ENCODE peak calls at places on chromosomes 11 and 22, in five cellular contexts. C is OCI-LY7; M is effector memory CD4-positive, alpha-beta T cell; Z is cardiac muscle cell; X is right cardiac atrium. V is an unnamed sample.

GRCh38 chr22:27512283-27512761 is 289.2 kb downstream of the MN1 start:
- DNase-seq in Z (no peak), C (no peak), M (no peak), X (peak; percentile 98), V (no peak)

GRCh38 chr11:69841859-69842698 is 22.9 kb upstream of the FGF3 start:
- DNase-seq in C (peak; percentile 14), M (no peak), X (no peak), Z (no peak), V (peak; percentile 34)

GRCh38 chr11:130706572-130706971 is 209.7 kb downstream of the SNX19 start:
- DNase-seq in C (no peak), M (no peak), X (no peak), Z (no peak), V (no peak)

GRCh38 chr11:126561327-126561893 is 205.9 kb downstream of the ST3GAL4 start:
- DNase-seq in Z (peak; percentile 89), X (peak; percentile 66), C (peak; percentile 48), M (no peak), V (peak; percentile 5)

GRCh38 chr11:89516496-89516895 is 25.3 kb upstream of the NOX4 start:
- DNase-seq in X (no peak), Z (no peak), C (no peak), M (no peak), V (no peak)

GRCh38 chr11:88604255-88604654 is 266.7 kb upstream of the CTSC start:
- DNase-seq in Z (no peak), C (no peak), X (no peak), M (no peak), V (no peak)

GRCh38 chr22:25420925-25421904 is 143.3 kb upstream of the GRK3 start:
- DNase-seq in C (no peak), Z (no peak), M (no peak), X (no peak), V (no peak)

GRCh38 chr11:4095509-4096230 is 1.1 kb downstream of the RRM1 start:
- DNase-seq in M (no peak), Z (no peak), C (peak; percentile 55), X (no peak), V (peak; percentile 56)

GRCh38 chr22:44125421-44125820 is 55.3 kb upstream of the PARVG start:
- DNase-seq in M (no peak), C (no peak), Z (no peak), X (no peak), V (no peak)

GRCh38 chr11:96079691-96080090 is 155.8 kb upstream of the MTMR2 start:
- DNase-seq in M (no peak), Z (no peak), X (no peak), C (no peak), V (no peak)

GRCh38 chr11:129373489-129373953 is 2.1 kb upstream of the BARX2 start:
- DNase-seq in M (no peak), X (no peak), Z (no peak), C (no peak), V (no peak)

GRCh38 chr11:115659061-115659963 is 155.1 kb upstream of the CADM1 start:
- DNase-seq in Z (peak; percentile 61), X (peak; percentile 68), M (no peak), C (no peak), V (no peak)

GRCh38 chr11:12539570-12539969 is 134.7 kb upstream of the TEAD1 start:
- DNase-seq in X (no peak), M (no peak), C (no peak), Z (no peak), V (no peak)
- H3K27ac ChIP-seq in X (no peak overlapping the region), M (no peak overlapping the region), C (no peak overlapping the region), Z (no peak overlapping the region), V (no peak overlapping the region)

GRCh38 chr22:38867496-38868285 is 4.3 kb downstream of the CBX6 start:
- DNase-seq in X (peak; percentile 45), C (no peak), M (no peak), Z (no peak), V (no peak)

GRCh38 chr22:38869663-38870062 is 2.4 kb downstream of the CBX6 start:
- DNase-seq in M (no peak), C (no peak), X (no peak), Z (no peak), V (no peak)

GRCh38 chr22:38868286-38868721 is 3.7 kb downstream of the CBX6 start:
- DNase-seq in X (no peak), Z (no peak), C (no peak), M (no peak), V (no peak)

GRCh38 chr22:38870312-38870741 is 1.7 kb downstream of the CBX6 start:
- DNase-seq in Z (peak; percentile 91), M (peak; percentile 54), C (peak; percentile 89), X (peak; percentile 97), V (peak; percentile 76)

GRCh38 chr22:38868886-38869381 is 3.1 kb downstream of the CBX6 start:
- DNase-seq in M (peak; percentile 62), Z (peak; percentile 89), X (peak; percentile 94), C (peak; percentile 85), V (peak; percentile 72)
- H3K27ac ChIP-seq in M (no peak overlapping the region), Z (no peak overlapping the region), X (no peak overlapping the region), C (no peak overlapping the region), V (no peak overlapping the region)

GRCh38 chr11:46351148-46351547 is 3.9 kb downstream of the DGKZ start:
- DNase-seq in C (no peak), Z (no peak), M (no peak), X (peak; percentile 38), V (no peak)
- H3K27ac ChIP-seq in C (no peak overlapping the region), Z (no peak overlapping the region), M (peak overlapping the region; percentile 63), X (peak overlapping the region; percentile 81), V (peak overlapping the region; percentile 75)

GRCh38 chr22:22818861-22819855 is 68.5 kb upstream of the IGLL5 start:
- DNase-seq in M (no peak), C (peak; percentile 88), X (no peak), Z (no peak), V (peak; percentile 86)

GRCh38 chr22:22816766-22817410 is 70.7 kb upstream of the IGLL5 start:
- DNase-seq in C (no peak), M (no peak), Z (no peak), X (no peak), V (no peak)

GRCh38 chr22:22820076-22820475 is 67.5 kb upstream of the IGLL5 start:
- DNase-seq in X (no peak), M (no peak), C (no peak), Z (no peak), V (no peak)

GRCh38 chr22:22817468-22818201 is 70.0 kb upstream of the IGLL5 start:
- DNase-seq in X (no peak), C (no peak), Z (no peak), M (no peak), V (no peak)

GRCh38 chr22:22818202-22818538 is 69.4 kb upstream of the IGLL5 start:
- DNase-seq in C (no peak), M (no peak), X (no peak), Z (no peak), V (no peak)
- H3K27ac ChIP-seq in C (peak overlapping the region; percentile 83), M (no peak overlapping the region), X (no peak overlapping the region), Z (no peak overlapping the region), V (peak overlapping the region; percentile 62)

GRCh38 chr22:32661737-32662586 is 139.5 kb upstream of the TIMP3 start:
- DNase-seq in M (no peak), X (no peak), Z (no peak), C (no peak), V (no peak)
- H3K27ac ChIP-seq in M (no peak overlapping the region), X (peak overlapping the region; percentile 7), Z (no peak overlapping the region), C (no peak overlapping the region), V (no peak overlapping the region)

GRCh38 chr11:1763336-1763795 is 361 bp downstream of the CTSD start:
- DNase-seq in Z (no peak), C (peak; percentile 6), M (no peak), X (peak; percentile 64), V (no peak)
- H3K27ac ChIP-seq in Z (peak overlapping the region; percentile 36), C (no peak overlapping the region), M (peak overlapping the region; percentile 55), X (peak overlapping the region; percentile 75), V (peak overlapping the region; percentile 66)

GRCh38 chr11:45885921-45886721 is 670 bp downstream of the MAPK8IP1 start:
- DNase-seq in X (no peak), M (no peak), Z (no peak), C (no peak), V (no peak)
- H3K27ac ChIP-seq in X (no peak overlapping the region), M (no peak overlapping the region), Z (no peak overlapping the region), C (no peak overlapping the region), V (no peak overlapping the region)

V was measured in CD4-positive, CD25-positive, alpha-beta regulatory T cell.